ENCODE peak calls at places on chromosomes 6 and 20, in four cellular contexts. One of them, this sample, is unnamed.
A peak's percentile ranks its signal among the peaks of the same experiment; 100 is the strongest.

GRCh38 chr20:37279820-37280219 is 9.6 kb upstream of the MANBAL start:
- DNase-seq in ovary: no peak
- DNase-seq in breast epithelium: no peak
- DNase-seq in uterus: no peak
- DNase-seq in this sample: no peak

GRCh38 chr6:114085206-114085605 is 114.3 kb upstream of the HDAC2 start:
- DNase-seq in breast epithelium: no peak
- DNase-seq in ovary: no peak
- DNase-seq in uterus: no peak
- DNase-seq in this sample: no peak

GRCh38 chr6:15310680-15311079 is 64.8 kb downstream of the JARID2 start:
- DNase-seq in uterus: no peak
- DNase-seq in ovary: no peak
- DNase-seq in breast epithelium: no peak
- DNase-seq in this sample: no peak

GRCh38 chr6:135451617-135452190 is 45.8 kb downstream of the AHI1 start:
- DNase-seq in ovary: no peak
- DNase-seq in uterus: no peak
- DNase-seq in breast epithelium: no peak
- DNase-seq in this sample: no peak

GRCh38 chr6:31202259-31203166 is 32.0 kb upstream of the POU5F1 start:
- DNase-seq in uterus: no peak
- DNase-seq in ovary: no peak
- DNase-seq in breast epithelium: no peak
- DNase-seq in this sample: no peak

GRCh38 chr6:154536922-154537449 is 26.5 kb upstream of the CNKSR3 start:
- DNase-seq in breast epithelium: no peak
- DNase-seq in uterus: no peak
- DNase-seq in ovary: no peak
- DNase-seq in this sample: no peak

GRCh38 chr6:147549531-147549930 is 41.0 kb downstream of the SAMD5 start:
- DNase-seq in ovary: no peak
- DNase-seq in breast epithelium: no peak
- DNase-seq in uterus: no peak
- DNase-seq in this sample: no peak

GRCh38 chr6:166402582-166403277 is 20.0 kb upstream of the MPC1 start:
- DNase-seq in breast epithelium: no peak
- DNase-seq in ovary: no peak
- DNase-seq in uterus: no peak
- DNase-seq in this sample: no peak

GRCh38 chr20:53579581-53580375 is 13.9 kb downstream of the ZNF217 start:
- DNase-seq in uterus: peak; percentile 34
- DNase-seq in ovary: no peak
- DNase-seq in breast epithelium: peak; percentile 25
- DNase-seq in this sample: no peak

GRCh38 chr6:130282234-130282995 is 59.7 kb upstream of the SAMD3 start:
- DNase-seq in ovary: no peak
- DNase-seq in uterus: no peak
- DNase-seq in breast epithelium: no peak
- DNase-seq in this sample: no peak

GRCh38 chr6:42322676-42323075 is 105.0 kb upstream of the MRPS10 start:
- DNase-seq in breast epithelium: no peak
- DNase-seq in uterus: no peak
- DNase-seq in ovary: no peak
- DNase-seq in this sample: no peak

GRCh38 chr6:126054258-126054702 is 67.9 kb downstream of the TRMT11 start:
- DNase-seq in uterus: peak; percentile 49
- DNase-seq in breast epithelium: no peak
- DNase-seq in ovary: no peak
- DNase-seq in this sample: no peak

GRCh38 chr6:169810066-169810989 is 58.9 kb downstream of the ERMARD start:
- DNase-seq in uterus: no peak
- DNase-seq in ovary: no peak
- DNase-seq in breast epithelium: no peak
- DNase-seq in this sample: no peak

GRCh38 chr20:59560588-59561227 is 43.6 kb upstream of the PHACTR3 start:
- DNase-seq in breast epithelium: no peak
- DNase-seq in uterus: no peak
- DNase-seq in ovary: no peak
- DNase-seq in this sample: no peak

GRCh38 chr20:32792316-32792715 is 27.4 kb upstream of the MAPRE1 start:
- DNase-seq in breast epithelium: no peak
- DNase-seq in ovary: no peak
- DNase-seq in uterus: no peak
- DNase-seq in this sample: no peak

GRCh38 chr20:33004141-33004751 is at the start of gene SUN5:
- DNase-seq in ovary: no peak
- DNase-seq in breast epithelium: no peak
- DNase-seq in uterus: no peak
- DNase-seq in this sample: no peak

GRCh38 chr20:63739129-63740069 is at the start of gene SLC2A4RG:
- DNase-seq in breast epithelium: peak; percentile 70
- DNase-seq in ovary: peak; percentile 88
- DNase-seq in uterus: peak; percentile 85
- DNase-seq in this sample: peak; percentile 87

GRCh38 chr6:33765368-33765767 is 18.7 kb upstream of the IP6K3 start:
- DNase-seq in uterus: no peak
- DNase-seq in breast epithelium: no peak
- DNase-seq in ovary: no peak
- DNase-seq in this sample: no peak

GRCh38 chr6:144449911-144450690 is 165.0 kb downstream of the UTRN start:
- DNase-seq in breast epithelium: no peak
- DNase-seq in ovary: no peak
- DNase-seq in uterus: no peak
- DNase-seq in this sample: peak; percentile 35
- H3K36me3 ChIP-seq in breast epithelium: peaks cover 10% of the 10 kb centered on the region
- H3K36me3 ChIP-seq in ovary: no peaks in the 10 kb centered on the region
- H3K36me3 ChIP-seq in uterus: no peaks in the 10 kb centered on the region
- H3K36me3 ChIP-seq in this sample: peaks cover 96% of the 10 kb centered on the region

GRCh38 chr20:35883778-35884540 is 70.3 kb downstream of the SCAND1 start:
- DNase-seq in breast epithelium: peak; percentile 62
- DNase-seq in ovary: peak; percentile 75
- DNase-seq in uterus: peak; percentile 82
- DNase-seq in this sample: peak; percentile 67
- TF ChIP-seq POLR2A in breast epithelium: no peak
- TF ChIP-seq POLR2A in ovary: peak; percentile 11
- TF ChIP-seq POLR2A in uterus: no peak
- TF ChIP-seq POLR2A in this sample: no peak

DNA sequence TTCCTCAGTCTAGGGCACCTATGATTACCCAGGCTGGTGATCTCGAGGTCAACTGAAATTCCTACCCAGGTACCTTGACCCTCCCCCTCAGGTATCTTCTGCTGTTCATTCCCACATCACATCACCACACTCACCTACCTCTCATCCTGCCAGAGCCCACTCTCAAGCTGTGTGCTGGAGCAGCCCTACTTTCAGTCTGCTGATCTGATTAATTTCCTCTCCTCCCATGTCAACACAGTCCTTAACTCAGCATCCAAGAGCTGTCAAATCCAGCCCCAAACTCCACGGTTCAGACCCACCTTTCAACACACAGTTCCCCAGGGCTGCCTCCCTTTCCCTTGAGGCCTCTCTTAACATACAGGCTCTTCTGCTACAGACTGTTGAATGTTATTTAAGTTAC is 42.4 kb downstream of the EZR start:
- DNase-seq in uterus: no peak
- DNase-seq in ovary: no peak
- DNase-seq in breast epithelium: no peak
- DNase-seq in this sample: no peak
- H3K36me3 ChIP-seq in uterus: no peaks in the 10 kb centered on the region
- H3K36me3 ChIP-seq in ovary: no peaks in the 10 kb centered on the region
- H3K36me3 ChIP-seq in breast epithelium: peaks cover 4% of the 10 kb centered on the region
- H3K36me3 ChIP-seq in this sample: peaks cover 89% of the 10 kb centered on the region

DNA sequence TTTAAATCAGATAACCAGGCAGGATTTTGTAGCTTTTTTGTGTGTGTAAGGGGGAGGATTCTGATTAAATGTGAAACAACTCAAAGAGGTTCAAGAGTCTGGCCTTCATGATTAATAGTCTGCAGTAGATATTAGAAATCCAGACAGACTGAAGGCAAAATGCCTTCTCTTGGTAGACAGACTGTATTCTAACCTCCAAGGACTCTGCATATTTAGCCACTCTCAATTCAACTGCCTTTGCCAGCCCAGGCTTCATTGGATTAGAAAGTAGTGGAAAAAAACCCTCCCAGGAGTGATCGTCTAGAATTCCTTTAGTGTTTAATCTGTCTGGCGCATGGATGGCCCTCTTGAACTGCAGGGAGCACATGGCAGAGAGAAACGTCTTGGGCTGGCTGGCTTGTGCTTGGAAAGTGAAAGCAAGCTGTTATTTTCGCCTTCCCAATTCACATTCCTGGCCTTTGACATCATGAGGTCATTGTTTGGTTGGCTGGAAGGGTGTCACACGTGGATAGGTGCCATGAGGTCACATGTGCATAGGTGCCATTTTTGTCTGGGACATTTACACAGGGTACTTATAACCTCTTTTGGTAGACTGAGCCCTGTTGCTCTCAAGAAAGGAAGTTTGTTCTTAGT is 30.8 kb upstream of the NEDD9 start:
- DNase-seq in breast epithelium: no peak
- DNase-seq in ovary: peak; percentile 53
- DNase-seq in uterus: peak; percentile 59
- DNase-seq in this sample: peak; percentile 74
- TF ChIP-seq POLR2A in breast epithelium: no peak
- TF ChIP-seq POLR2A in ovary: no peak
- TF ChIP-seq POLR2A in uterus: peak; percentile 54
- TF ChIP-seq POLR2A in this sample: no peak

GRCh38 chr20:46065006-46065405 is 24.8 kb downstream of the NCOA5 start:
- DNase-seq in breast epithelium: no peak
- DNase-seq in uterus: no peak
- DNase-seq in ovary: no peak
- DNase-seq in this sample: no peak

GRCh38 chr20:46062621-46063020 is 27.1 kb downstream of the NCOA5 start:
- DNase-seq in uterus: no peak
- DNase-seq in breast epithelium: no peak
- DNase-seq in ovary: no peak
- DNase-seq in this sample: no peak

GRCh38 chr20:46063151-46063550 is 26.6 kb downstream of the NCOA5 start:
- DNase-seq in breast epithelium: no peak
- DNase-seq in ovary: no peak
- DNase-seq in uterus: no peak
- DNase-seq in this sample: no peak

GRCh38 chr20:46063652-46064054 is 26.1 kb downstream of the NCOA5 start:
- DNase-seq in breast epithelium: no peak
- DNase-seq in uterus: no peak
- DNase-seq in ovary: no peak
- DNase-seq in this sample: no peak

GRCh38 chr20:46065691-46066090 is 24.1 kb downstream of the NCOA5 start:
- DNase-seq in ovary: no peak
- DNase-seq in breast epithelium: no peak
- DNase-seq in uterus: no peak
- DNase-seq in this sample: no peak
- H3K36me3 ChIP-seq in ovary: peaks cover 7% of the 10 kb centered on the region
- H3K36me3 ChIP-seq in breast epithelium: peaks cover 42% of the 10 kb centered on the region
- H3K36me3 ChIP-seq in uterus: no peaks in the 10 kb centered on the region
- H3K36me3 ChIP-seq in this sample: peaks cover 100% of the 10 kb centered on the region

GRCh38 chr20:56358600-56359211 is at the start of gene FAM210B:
- DNase-seq in uterus: peak; percentile 89
- DNase-seq in ovary: peak; percentile 92
- DNase-seq in breast epithelium: peak; percentile 79
- DNase-seq in this sample: peak; percentile 93
- TF ChIP-seq POLR2A in uterus: peak; percentile 42
- TF ChIP-seq POLR2A in ovary: peak; percentile 47
- TF ChIP-seq POLR2A in breast epithelium: no peak
- TF ChIP-seq POLR2A in this sample: peak; percentile 59

GRCh38 chr6:168282985-168283685 is 36.4 kb downstream of the DACT2 start:
- DNase-seq in breast epithelium: no peak
- DNase-seq in uterus: no peak
- DNase-seq in ovary: no peak
- DNase-seq in this sample: no peak

GRCh38 chr6:168285456-168285855 is 34.1 kb downstream of the DACT2 start:
- DNase-seq in ovary: no peak
- DNase-seq in uterus: no peak
- DNase-seq in breast epithelium: no peak
- DNase-seq in this sample: no peak

GRCh38 chr6:168283686-168284025 is 35.9 kb downstream of the DACT2 start:
- DNase-seq in breast epithelium: no peak
- DNase-seq in ovary: no peak
- DNase-seq in uterus: no peak
- DNase-seq in this sample: no peak

GRCh38 chr6:168286116-168286515 is 33.5 kb downstream of the DACT2 start:
- DNase-seq in breast epithelium: no peak
- DNase-seq in ovary: no peak
- DNase-seq in uterus: no peak
- DNase-seq in this sample: no peak

GRCh38 chr6:168284187-168284586 is 35.4 kb downstream of the DACT2 start:
- DNase-seq in uterus: no peak
- DNase-seq in ovary: no peak
- DNase-seq in breast epithelium: no peak
- DNase-seq in this sample: no peak
- H3K36me3 ChIP-seq in uterus: no peaks in the 10 kb centered on the region
- H3K36me3 ChIP-seq in ovary: no peaks in the 10 kb centered on the region
- H3K36me3 ChIP-seq in breast epithelium: no peaks in the 10 kb centered on the region
- H3K36me3 ChIP-seq in this sample: no peaks in the 10 kb centered on the region

DNA sequence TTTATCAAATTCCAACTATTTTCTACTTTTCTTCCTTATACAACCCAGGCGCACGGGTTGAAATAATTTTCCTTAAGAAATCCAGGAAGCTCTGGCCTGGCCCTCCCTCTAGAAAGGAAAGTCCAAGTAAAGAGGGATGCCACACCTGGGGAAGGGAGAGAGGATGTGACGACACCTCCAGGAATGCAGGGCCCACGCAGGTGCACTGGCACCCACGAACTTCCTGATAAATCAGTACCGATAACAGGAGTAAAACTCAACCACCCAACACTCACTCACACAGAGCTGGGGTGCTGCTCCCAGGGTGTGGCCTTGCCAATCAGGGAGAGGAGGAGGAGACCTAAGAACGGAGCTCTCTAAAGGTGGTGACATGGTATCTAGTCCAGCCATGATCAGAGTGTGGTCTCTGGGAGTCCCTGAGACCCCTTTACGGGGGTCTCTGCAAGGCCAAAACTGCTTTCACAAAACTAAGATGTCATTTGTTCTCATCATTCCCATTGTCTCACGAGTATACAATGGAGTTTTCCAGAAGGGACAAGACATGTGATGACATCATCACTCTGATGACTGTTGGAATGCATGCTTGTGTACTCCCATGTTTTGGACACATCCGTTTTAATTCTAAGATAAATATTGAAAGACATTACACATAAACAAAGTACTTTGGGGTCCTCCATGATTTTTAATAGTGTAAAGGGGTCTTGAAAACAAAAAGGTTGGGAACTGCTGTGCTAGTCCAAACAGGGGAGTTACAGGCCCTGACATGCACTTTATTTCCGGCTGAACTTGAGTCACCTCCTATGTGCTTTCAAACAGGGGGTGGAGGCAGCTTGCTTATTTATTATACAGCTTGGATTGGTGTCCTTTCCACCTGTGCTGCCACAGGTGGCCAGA is 2.2 kb upstream of the PARD6B start:
- DNase-seq in breast epithelium: no peak
- DNase-seq in ovary: no peak
- DNase-seq in uterus: no peak
- DNase-seq in this sample: no peak
- TF ChIP-seq POLR2A in breast epithelium: no peak
- TF ChIP-seq POLR2A in ovary: no peak
- TF ChIP-seq POLR2A in uterus: no peak
- TF ChIP-seq POLR2A in this sample: no peak

This sample was measured in heart left ventricle.